ENCODE peak calls at places on chromosome 14, in six cellular contexts. P, Z, W, R, Q and O are unnamed samples.

GRCh38 chr14:68525516-68525915 is 267.4 kb downstream of the ZFP36L1 start:
- DNase-seq in Z (no peak), W (no peak), Q (no peak), P (no peak), R (no peak), O (no peak)

GRCh38 chr14:20455355-20456300 is 602 bp downstream of the APEX1 start:
- DNase-seq in R (no peak), Z (peak), P (no peak), Q (peak), W (peak), O (peak)

GRCh38 chr14:101177301-101178055 is 274.0 kb upstream of the RTL1 start:
- DNase-seq in P (no peak), Q (no peak), W (no peak), Z (no peak), R (no peak), O (no peak)

GRCh38 chr14:89845346-89845745 is 109.2 kb downstream of the EFCAB11 start:
- DNase-seq in R (no peak), P (no peak), W (no peak), Q (peak), Z (peak), O (peak)

GRCh38 chr14:36315159-36315853 is 5.1 kb downstream of the MBIP start:
- DNase-seq in Q (no peak), P (no peak), W (no peak), R (no peak), Z (no peak), O (no peak)

GRCh38 chr14:101035466-101036225 is 132.1 kb upstream of the RTL1 start:
- DNase-seq in Q (no peak), R (peak), Z (no peak), P (no peak), W (no peak), O (no peak)

GRCh38 chr14:96625436-96625945 is 123.3 kb downstream of the PAPOLA start:
- DNase-seq in P (no peak), Q (no peak), Z (no peak), R (no peak), W (no peak), O (no peak)

GRCh38 chr14:57362356-57362755 is 28.0 kb upstream of the NAA30 start:
- DNase-seq in R (no peak), Q (peak), W (no peak), Z (no peak), P (no peak), O (no peak)

GRCh38 chr14:21825147-21825743 is 151.6 kb upstream of the OR4E1 start:
- DNase-seq in Z (peak), P (no peak), W (peak), R (no peak), Q (no peak), O (peak)

GRCh38 chr14:106530423-106531107 is 1004.2 kb downstream of the TMEM121 start:
- DNase-seq in W (peak), Z (no peak), Q (no peak), P (no peak), R (no peak), O (no peak)

DNA sequence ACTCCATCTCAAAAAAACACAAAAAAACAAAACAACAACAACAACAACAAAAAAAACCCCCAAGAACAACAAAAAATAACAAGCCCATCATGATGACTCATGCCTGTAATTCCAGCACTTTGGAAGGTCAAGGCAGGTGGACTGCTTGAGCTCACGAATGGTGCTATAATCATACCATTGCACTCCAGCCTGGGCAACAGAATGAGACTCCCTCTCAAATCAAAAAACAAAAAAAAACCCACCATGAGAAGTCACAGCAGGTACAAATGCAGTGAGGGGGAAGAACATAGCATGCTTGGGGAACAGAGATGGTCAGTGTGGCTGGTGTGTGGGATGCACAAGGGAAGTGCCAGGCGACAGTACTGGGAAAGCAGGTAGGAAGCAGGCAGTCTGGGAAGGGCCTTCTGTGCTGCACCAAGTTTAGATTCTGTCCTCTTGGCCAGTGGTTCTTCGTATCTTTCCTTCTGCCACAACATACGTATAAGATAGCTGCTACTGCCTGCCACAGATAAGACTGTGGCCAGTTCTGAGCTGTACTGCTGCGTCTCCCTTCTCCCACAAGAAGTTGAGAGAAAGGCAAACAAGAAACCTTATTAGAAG is 28.0 kb downstream of the ATG14 start:
- DNase-seq in Q (peak), P (no peak), W (no peak), R (no peak), Z (no peak), O (no peak)
- H3K27ac ChIP-seq in Q (no peak), P (peak), W (no peak), R (peak), Z (no peak), O (no peak)

DNA sequence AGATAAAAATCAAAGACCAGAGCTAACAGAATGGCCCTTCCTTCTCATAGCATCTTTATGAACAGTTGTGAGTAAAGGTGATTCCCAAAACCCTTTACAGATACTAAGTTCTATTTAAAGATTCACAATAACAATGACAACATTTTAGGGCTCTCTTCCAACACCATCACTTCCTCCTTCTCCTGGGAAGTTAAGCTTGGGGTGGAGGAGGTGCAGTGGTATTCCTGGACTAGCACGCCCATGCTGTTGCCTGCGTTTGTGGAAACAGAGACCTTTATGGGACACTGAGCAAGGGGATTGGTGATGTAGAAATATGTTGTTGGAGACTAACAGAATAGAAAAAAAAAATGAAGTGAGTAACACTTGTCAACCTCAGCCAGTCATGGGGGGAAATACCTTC is 22.5 kb downstream of the SYNE2 start:
- DNase-seq in R (no peak), P (no peak), Q (peak), W (no peak), Z (peak), O (peak)
- H3K27ac ChIP-seq in R (peak), P (peak), Q (peak), W (no peak), Z (no peak), O (no peak)

GRCh38 chr14:87034680-87035079 is 958.3 kb downstream of the GALC start:
- DNase-seq in Q (no peak), Z (no peak), W (no peak), P (no peak), R (no peak), O (no peak)
- H3K27ac ChIP-seq in Q (no peak), Z (no peak), W (peak), P (no peak), R (no peak), O (no peak)

DNA sequence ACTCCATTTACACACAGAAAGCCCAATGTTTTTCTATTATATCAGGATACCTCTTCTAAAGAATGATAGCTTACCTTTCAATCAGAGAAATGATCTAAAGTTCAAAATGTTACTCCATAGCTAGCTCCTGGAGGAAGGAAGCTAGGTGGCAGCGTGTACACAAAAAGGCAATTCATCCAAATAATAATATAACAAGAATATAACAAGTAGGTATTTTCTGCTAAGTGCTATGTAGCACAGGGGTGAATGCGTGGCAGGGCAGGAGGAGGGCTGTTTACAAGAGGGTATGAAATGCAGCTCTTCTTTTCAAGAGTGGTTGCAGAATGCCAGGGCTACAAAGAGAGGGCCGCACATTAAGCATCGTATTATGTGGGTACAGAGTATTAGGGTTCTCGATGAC is 663 bp upstream of the SNAPC1 start:
- DNase-seq in R (no peak), P (no peak), Z (no peak), W (no peak), Q (no peak), O (no peak)
- H3K27ac ChIP-seq in R (peak), P (peak), Z (peak), W (peak), Q (peak), O (peak)

GRCh38 chr14:38964630-38965029 is 138.4 kb downstream of the SEC23A start:
- DNase-seq in Z (peak), Q (peak), P (no peak), W (no peak), R (no peak), O (peak)
- H3K27ac ChIP-seq in Z (no peak), Q (no peak), P (no peak), W (no peak), R (no peak), O (no peak)

GRCh38 chr14:24179961-24180726 is 8.3 kb downstream of the REC8 start:
- DNase-seq in Z (peak), R (no peak), P (no peak), W (no peak), Q (peak), O (peak)
- H3K27ac ChIP-seq in Z (peak), R (peak), P (no peak), W (no peak), Q (peak), O (no peak)